ENCODE peak calls at places on chromosomes 5 and 9, in four cellular contexts. Y is GM23338, Z is PC-3, R is neural progenitor cell. B is an unnamed sample.
A peak's percentile ranks its signal among the peaks of the same experiment; 100 is the strongest.

GRCh38 chr5:149618581-149619248 is 37.4 kb downstream of the ARHGEF37 start:
- DNase-seq in Y (peak; percentile 82), Z (peak; percentile 91), R (peak; percentile 68), B (peak; percentile 78)

GRCh38 chr5:177086918-177087706 is 397 bp downstream of the FGFR4 start:
- DNase-seq in Z (peak; percentile 77), Y (peak; percentile 83), R (peak; percentile 84), B (peak; percentile 69)

GRCh38 chr5:32445831-32446614 is 1.5 kb upstream of the ZFR start:
- DNase-seq in Y (no peak), R (no peak), Z (no peak), B (no peak)

GRCh38 chr9:113504725-113505590 is 41.4 kb downstream of the RGS3 start:
- DNase-seq in R (no peak), Z (no peak), Y (no peak), B (no peak)

GRCh38 chr5:99060306-99061261 is 131.8 kb upstream of the CHD1 start:
- DNase-seq in Y (peak; percentile 80), Z (peak; percentile 94), R (peak; percentile 71), B (peak; percentile 66)

GRCh38 chr5:99614888-99615287 is 686.1 kb upstream of the CHD1 start:
- DNase-seq in Z (peak; percentile 68), Y (no peak), R (no peak), B (no peak)

GRCh38 chr9:114163517-114163924 is 8.2 kb downstream of the COL27A1 start:
- DNase-seq in Z (no peak), R (peak; percentile 65), Y (peak; percentile 79), B (no peak)

GRCh38 chr5:68533571-68534051 is 318.1 kb downstream of the PIK3R1 start:
- DNase-seq in R (no peak), Z (no peak), Y (no peak), B (no peak)

GRCh38 chr9:129202613-129203555 is 24.8 kb upstream of the IER5L start:
- DNase-seq in Y (peak; percentile 93), Z (peak; percentile 72), R (peak; percentile 92), B (peak; percentile 85)

GRCh38 chr9:136110082-136111061 is 8.3 kb downstream of the TMEM250 start:
- DNase-seq in R (peak; percentile 64), Z (peak; percentile 19), Y (peak; percentile 62), B (no peak)

GRCh38 chr5:154520861-154521453 is 42.9 kb upstream of the HAND1 start:
- DNase-seq in R (peak; percentile 90), Y (peak; percentile 97), Z (peak; percentile 70), B (peak; percentile 21)

GRCh38 chr5:139215176-139215975 is 17.2 kb upstream of the SIL1 start:
- DNase-seq in R (no peak), Z (no peak), Y (peak; percentile 55), B (no peak)

GRCh38 chr5:59648949-59649921 is 244.3 kb downstream of the PDE4D start:
- DNase-seq in R (no peak), Y (no peak), Z (no peak), B (no peak)

GRCh38 chr5:157106668-157107461 is 2.0 kb downstream of the HAVCR2 start:
- DNase-seq in Z (no peak), Y (no peak), R (no peak), B (peak; percentile 24)

GRCh38 chr5:9932770-9933169 is 302.6 kb upstream of the TAS2R1 start:
- DNase-seq in Y (peak; percentile 27), R (no peak), Z (peak; percentile 44), B (no peak)

GRCh38 chr5:139277171-139277570 is 16.4 kb upstream of the MATR3 start:
- DNase-seq in R (peak; percentile 37), Y (no peak), Z (no peak), B (no peak)

GRCh38 chr9:76026796-76027195 is 136.3 kb downstream of the PCSK5 start:
- DNase-seq in Z (no peak), Y (no peak), R (no peak), B (no peak)

GRCh38 chr5:72032769-72033168 is 74.5 kb upstream of the MAP1B start:
- DNase-seq in R (peak; percentile 84), Z (no peak), Y (peak; percentile 49), B (no peak)

GRCh38 chr5:90227688-90228087 is 181.9 kb downstream of the CETN3 start:
- DNase-seq in Y (no peak), Z (no peak), R (no peak), B (no peak)

GRCh38 chr9:133429641-133430161 is 7.5 kb downstream of the ADAMTS13 start:
- DNase-seq in R (peak; percentile 83), Z (no peak), Y (peak; percentile 92), B (no peak)

GRCh38 chr9:125457357-125457756 is 195.7 kb downstream of the GAPVD1 start:
- DNase-seq in Z (no peak), R (no peak), Y (no peak), B (no peak)

GRCh38 chr5:81989204-81989603 is 17.4 kb downstream of the ATG10 start:
- DNase-seq in Y (no peak), Z (no peak), R (no peak), B (no peak)

GRCh38 chr9:89535461-89535860 is 37.5 kb upstream of the SEMA4D start:
- DNase-seq in R (no peak), Y (no peak), Z (no peak), B (no peak)

GRCh38 chr9:136242908-136243525 is 2.6 kb downstream of the QSOX2 start:
- DNase-seq in R (no peak), Y (peak; percentile 38), Z (peak; percentile 18), B (peak; percentile 65)

GRCh38 chr5:122882836-122883235 is 37.4 kb downstream of the SNX24 start:
- DNase-seq in Y (no peak), Z (peak; percentile 32), R (no peak), B (no peak)

GRCh38 chr5:93580387-93581100 is 475 bp downstream of the NR2F1-AS1 start:
- DNase-seq in R (peak; percentile 42), Y (no peak), Z (no peak), B (no peak)
- TF ChIP-seq EZH2phosphoT487 in R (peak; percentile 41), Y (no peak), Z (no peak), B (no peak)

DNA sequence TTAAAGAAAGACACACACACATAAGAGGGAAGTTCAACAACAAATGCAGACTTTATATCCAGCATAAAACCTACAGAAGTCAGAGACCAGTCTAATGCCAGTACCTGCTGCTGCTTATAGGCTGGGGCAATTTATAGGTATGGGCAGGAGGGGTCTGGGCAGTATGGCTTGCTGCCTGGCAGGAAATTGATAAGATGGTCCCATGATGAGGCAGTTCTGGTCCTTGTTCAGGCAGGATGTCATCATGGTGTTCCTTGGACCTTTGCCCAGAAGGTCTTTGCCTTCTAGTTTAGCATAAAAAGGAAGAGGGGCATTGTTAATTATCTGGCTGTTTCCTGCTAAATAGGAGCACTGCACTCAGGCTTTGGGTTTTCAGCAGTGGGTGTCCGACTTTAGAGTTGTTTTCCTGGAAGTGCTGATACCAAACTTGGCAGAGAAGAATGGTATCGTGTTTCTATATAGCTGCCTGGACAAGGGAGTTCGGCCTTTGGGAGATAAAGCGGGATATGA is 10.4 kb upstream of the PDCD1LG2 start:
- DNase-seq in R (no peak), Y (no peak), Z (peak; percentile 41), B (no peak)
- H2AFZ ChIP-seq in R (no peak overlapping the region), Y (peak overlapping the region; percentile 52), Z (peak overlapping the region; percentile 25), B (no peak overlapping the region)

GRCh38 chr9:1938675-1939170 is 76.4 kb upstream of the SMARCA2 start:
- DNase-seq in R (no peak), Y (no peak), Z (no peak), B (no peak)

GRCh38 chr9:1939466-1939865 is 75.7 kb upstream of the SMARCA2 start:
- DNase-seq in Y (no peak), Z (no peak), R (no peak), B (peak; percentile 6)

GRCh38 chr9:1938135-1938534 is 77.0 kb upstream of the SMARCA2 start:
- DNase-seq in Y (no peak), R (no peak), Z (no peak), B (no peak)

GRCh38 chr9:1939926-1940368 is 75.2 kb upstream of the SMARCA2 start:
- DNase-seq in Z (peak; percentile 32), R (peak; percentile 69), Y (peak; percentile 84), B (peak; percentile 48)

DNA sequence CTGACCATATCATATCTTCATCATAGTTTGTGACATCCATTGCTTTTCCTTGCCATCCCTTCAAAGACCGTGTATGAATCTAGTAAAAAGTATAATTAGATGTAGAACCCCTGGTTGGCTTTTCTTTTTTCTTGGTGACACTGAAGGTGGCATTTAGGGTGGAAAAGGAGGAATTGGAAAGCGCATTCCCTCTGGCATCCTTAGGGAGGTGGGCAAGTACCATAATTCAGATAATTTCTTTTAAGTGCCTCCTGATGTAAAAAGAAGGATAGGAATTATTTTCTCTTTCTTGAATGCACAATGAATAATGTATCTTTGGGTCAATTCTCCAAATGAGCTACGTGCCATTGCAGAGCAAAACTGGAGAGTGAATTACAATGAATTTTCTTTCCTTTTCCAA is 73.2 kb upstream of the SMARCA2 start:
- DNase-seq in Y (peak; percentile 39), Z (no peak), R (no peak), B (no peak)
- TF ChIP-seq CTCF in Y (peak; percentile 68), Z (no peak), R (peak; percentile 48), B (peak; percentile 21)

GRCh38 chr9:21708225-21708624 is 94.2 kb upstream of the MTAP start:
- DNase-seq in R (no peak), Y (no peak), Z (no peak), B (no peak)

GRCh38 chr9:21711504-21711903 is 90.9 kb upstream of the MTAP start:
- DNase-seq in Z (no peak), R (peak; percentile 84), Y (peak; percentile 48), B (no peak)

GRCh38 chr9:21708846-21709245 is 93.6 kb upstream of the MTAP start:
- DNase-seq in R (no peak), Z (no peak), Y (no peak), B (no peak)

GRCh38 chr9:21710792-21711191 is 91.6 kb upstream of the MTAP start:
- DNase-seq in Y (no peak), R (no peak), Z (no peak), B (no peak)

GRCh38 chr9:21709464-21710058 is 92.9 kb upstream of the MTAP start:
- DNase-seq in Y (peak; percentile 89), Z (peak; percentile 73), R (peak; percentile 78), B (peak; percentile 69)
- TF ChIP-seq EZH2phosphoT487 in Y (no peak), Z (no peak), R (no peak), B (no peak)

DNA sequence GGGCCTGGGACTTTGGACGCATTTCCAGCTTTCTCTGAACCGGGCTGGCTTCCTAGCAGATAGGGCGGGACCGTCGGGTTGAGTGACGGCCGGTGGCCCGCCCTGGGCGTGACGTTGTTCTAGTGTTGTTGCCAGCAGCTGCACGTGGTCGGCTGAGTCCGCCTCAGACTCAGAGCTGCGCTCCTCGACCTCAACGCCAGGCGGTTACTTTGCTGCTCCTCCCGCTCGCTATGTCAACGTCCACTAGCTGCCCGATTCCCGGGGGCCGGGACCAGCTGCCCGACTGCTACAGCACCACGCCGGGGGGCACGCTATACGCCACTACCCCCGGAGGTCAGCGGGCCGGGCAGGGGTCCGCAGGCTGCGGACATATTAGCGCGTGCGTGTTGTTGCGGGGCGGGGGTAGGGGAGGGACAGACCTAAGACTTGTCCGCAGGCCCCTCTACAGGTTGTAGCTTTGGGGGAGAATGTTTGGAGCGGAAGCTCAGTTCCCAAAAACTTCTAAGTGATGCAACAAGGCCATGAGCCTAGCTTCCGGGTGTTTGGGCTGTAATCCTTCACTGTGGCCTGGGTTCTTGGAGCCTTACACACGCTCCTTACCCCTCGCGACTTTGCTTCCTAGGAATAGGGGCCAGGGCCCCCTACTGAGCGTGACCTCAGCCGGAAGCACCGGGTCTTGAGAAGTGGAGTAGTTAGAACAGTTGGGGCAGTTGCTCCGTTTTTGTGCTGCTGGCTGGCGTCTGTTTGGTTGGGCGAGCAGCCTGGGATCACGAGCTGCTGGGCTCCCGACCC is at the start of gene EIF4EBP3:
- DNase-seq in R (peak; percentile 98), Z (peak; percentile 95), Y (peak; percentile 99), B (peak; percentile 55)
- H2AFZ ChIP-seq in R (peak within 1 kb of the TSS; percentile 28), Z (peak within 1 kb of the TSS; percentile 7), Y (peak within 1 kb of the TSS; percentile 29), B (no peak within 1 kb of the TSS)

B was measured in OCI-LY7.